ENCODE peak calls at places on chromosomes 1 and 21, in six cellular contexts. One of them, this sample, is unnamed.

GRCh38 chr1:224205438-224205840 is 22.4 kb downstream of the DEGS1 start:
- DNase-seq in effector memory CD4-positive, alpha-beta T cell: no peak
- DNase-seq in A549: no peak
- DNase-seq in pancreas: no peak
- DNase-seq in AML-193: peak
- DNase-seq in NCI-H345: peak
- DNase-seq in this sample: no peak

GRCh38 chr1:94554611-94555010 is 13.1 kb upstream of the F3 start:
- DNase-seq in effector memory CD4-positive, alpha-beta T cell: no peak
- DNase-seq in A549: no peak
- DNase-seq in pancreas: no peak
- DNase-seq in AML-193: no peak
- DNase-seq in NCI-H345: no peak
- DNase-seq in this sample: peak

GRCh38 chr1:92728687-92729086 is 56.2 kb downstream of the EVI5 start:
- DNase-seq in effector memory CD4-positive, alpha-beta T cell: no peak
- DNase-seq in A549: no peak
- DNase-seq in pancreas: no peak
- DNase-seq in AML-193: peak
- DNase-seq in NCI-H345: no peak
- DNase-seq in this sample: no peak

GRCh38 chr1:27523666-27524020 is 33.7 kb upstream of the WASF2 start:
- DNase-seq in effector memory CD4-positive, alpha-beta T cell: no peak
- DNase-seq in A549: no peak
- DNase-seq in pancreas: no peak
- DNase-seq in AML-193: no peak
- DNase-seq in NCI-H345: no peak
- DNase-seq in this sample: no peak

GRCh38 chr21:25709684-25710265 is 24.9 kb downstream of the ATP5PF start:
- DNase-seq in effector memory CD4-positive, alpha-beta T cell: no peak
- DNase-seq in A549: no peak
- DNase-seq in pancreas: no peak
- DNase-seq in AML-193: no peak
- DNase-seq in NCI-H345: no peak
- DNase-seq in this sample: peak

GRCh38 chr1:186806477-186806876 is 22.3 kb upstream of the PLA2G4A start:
- DNase-seq in effector memory CD4-positive, alpha-beta T cell: no peak
- DNase-seq in A549: peak
- DNase-seq in pancreas: no peak
- DNase-seq in AML-193: no peak
- DNase-seq in NCI-H345: no peak
- DNase-seq in this sample: peak

GRCh38 chr1:96509944-96510343 is 211.6 kb upstream of the PTBP2 start:
- DNase-seq in effector memory CD4-positive, alpha-beta T cell: no peak
- DNase-seq in A549: no peak
- DNase-seq in pancreas: no peak
- DNase-seq in AML-193: no peak
- DNase-seq in NCI-H345: no peak
- DNase-seq in this sample: no peak

GRCh38 chr1:174413632-174414031 is 34.1 kb upstream of the GPR52 start:
- DNase-seq in effector memory CD4-positive, alpha-beta T cell: no peak
- DNase-seq in A549: no peak
- DNase-seq in pancreas: no peak
- DNase-seq in AML-193: no peak
- DNase-seq in NCI-H345: no peak
- DNase-seq in this sample: peak

GRCh38 chr1:229065613-229066012 is 205.3 kb upstream of the RAB4A start:
- DNase-seq in effector memory CD4-positive, alpha-beta T cell: no peak
- DNase-seq in A549: no peak
- DNase-seq in pancreas: no peak
- DNase-seq in AML-193: no peak
- DNase-seq in NCI-H345: no peak
- DNase-seq in this sample: no peak

This sample was measured in endodermal cell.